ENCODE peak calls at places on chromosomes 3 and 15, in five cellular contexts. A is activated CD4-positive, alpha-beta T cell treated with anti-CD3 and anti-CD28 coated beads, Interleukin-2, amount 50 U/mL, for 1 hour; R is NCI-H2029; P is activated CD8-positive, alpha-beta T cell treated with anti-CD3 and anti-CD28 coated beads for 36 hours; X is osteocyte. M is an unnamed sample.

GRCh38 chr3:155946178-155946577 is 75.7 kb downstream of the GMPS start:
- DNase-seq in X (no peak), A (no peak), P (no peak), R (no peak), M (no peak)

GRCh38 chr15:40217166-40217785 is 21.6 kb upstream of the PAK6 start:
- DNase-seq in R (peak), X (no peak), A (peak), P (peak), M (peak)

GRCh38 chr3:46012246-46012645 is 15.0 kb downstream of the XCR1 start:
- DNase-seq in X (peak), R (no peak), P (no peak), A (no peak), M (no peak)

GRCh38 chr3:189148090-189148507 is 23.7 kb upstream of the TPRG1 start:
- DNase-seq in R (no peak), X (peak), A (peak), P (peak), M (peak)

GRCh38 chr3:18424862-18425640 is at the start of gene SATB1:
- DNase-seq in A (peak), R (peak), P (peak), X (peak), M (peak)

GRCh38 chr15:77457619-77458265 is 37.1 kb downstream of the HMG20A start:
- DNase-seq in A (no peak), R (no peak), X (no peak), P (no peak), M (no peak)

GRCh38 chr15:44550256-44550655 is 13.3 kb downstream of the EIF3J start:
- DNase-seq in X (no peak), P (no peak), A (no peak), R (no peak), M (no peak)

GRCh38 chr3:177905173-177905894 is 630.9 kb upstream of the KCNMB2 start:
- DNase-seq in A (no peak), X (no peak), P (no peak), R (no peak), M (no peak)

GRCh38 chr3:31399270-31399669 is 133.5 kb upstream of the STT3B start:
- DNase-seq in P (no peak), X (no peak), R (no peak), A (no peak), M (no peak)

GRCh38 chr15:42704492-42704926 is 32.4 kb downstream of the CDAN1 start:
- DNase-seq in A (peak), P (peak), X (peak), R (peak), M (no peak)

GRCh38 chr3:53040361-53040820 is 5.5 kb downstream of the SFMBT1 start:
- DNase-seq in P (no peak), A (no peak), R (no peak), X (no peak), M (no peak)

GRCh38 chr3:16723994-16724393 is 118.8 kb upstream of the DAZL start:
- DNase-seq in X (no peak), P (no peak), R (no peak), A (no peak), M (no peak)

GRCh38 chr15:68192804-68193521 is 12.2 kb downstream of the CALML4 start:
- DNase-seq in X (no peak), A (no peak), P (no peak), R (no peak), M (no peak)

GRCh38 chr3:21962456-21962855 is 211.4 kb upstream of the ZNF385D start:
- DNase-seq in P (no peak), A (no peak), R (no peak), X (no peak), M (no peak)

GRCh38 chr3:53045784-53046170 is at the start of gene SFMBT1:
- DNase-seq in R (no peak), A (peak), P (peak), X (peak), M (peak)